ENCODE peak calls at places on chromosomes 5 and 9, in nine cellular contexts. G is cardiac muscle cell; H is stimulated activated naive CD4-positive, alpha-beta T cell; X is mammary epithelial cell; N is tibial artery; Y is NCI-H2081; K is psoas muscle; W is HuH-7.5; S is heart right ventricle. O is an unnamed sample.

GRCh38 chr9:133075925-133076324 is 14.1 kb downstream of the CEL start:
- DNase-seq in G (peak; percentile 81), H (no peak), X (peak; percentile 64), N (no peak), Y (no peak), K (no peak), W (no peak), S (no peak), O (no peak)

GRCh38 chr9:6584881-6585597 is 60.5 kb downstream of the GLDC start:
- DNase-seq in G (peak; percentile 60), H (no peak), X (no peak), N (no peak), Y (peak; percentile 4), K (no peak), W (no peak), S (no peak), O (no peak)

GRCh38 chr9:68996457-68996856 is 17.5 kb downstream of the PRKACG start:
- DNase-seq in G (no peak), H (no peak), X (no peak), N (no peak), Y (no peak), K (no peak), W (no peak), S (no peak), O (no peak)

GRCh38 chr5:87195104-87195581 is 72.5 kb upstream of the RASA1 start:
- DNase-seq in G (peak; percentile 84), H (no peak), X (peak; percentile 53), N (no peak), Y (no peak), K (no peak), W (no peak), S (no peak), O (no peak)

GRCh38 chr9:89899476-89900047 is 294.8 kb downstream of the GADD45G start:
- DNase-seq in G (no peak), H (no peak), X (no peak), N (no peak), Y (no peak), K (no peak), W (no peak), S (no peak), O (no peak)

GRCh38 chr9:91060520-91061343 is 259.1 kb downstream of the SYK start:
- DNase-seq in G (peak; percentile 97), H (no peak), X (peak; percentile 97), N (peak; percentile 62), Y (peak; percentile 60), K (no peak), W (peak; percentile 47), S (no peak), O (no peak)

GRCh38 chr9:129058965-129059795 is 21.7 kb upstream of the DOLPP1 start:
- DNase-seq in G (peak; percentile 34), H (no peak), X (no peak), N (no peak), Y (no peak), K (no peak), W (no peak), S (no peak), O (no peak)

GRCh38 chr5:80192507-80193241 is 63.2 kb downstream of the SERINC5 start:
- DNase-seq in G (peak; percentile 35), H (peak; percentile 60), X (no peak), N (no peak), Y (no peak), K (no peak), W (no peak), S (no peak), O (no peak)

GRCh38 chr9:132268725-132269352 is 85.9 kb downstream of the SETX start:
- DNase-seq in G (peak; percentile 74), H (peak; percentile 27), X (no peak), N (peak; percentile 57), Y (peak; percentile 58), K (peak; percentile 72), W (peak; percentile 52), S (peak; percentile 66), O (peak; percentile 60)

GRCh38 chr9:89740722-89741121 is 135.9 kb downstream of the GADD45G start:
- DNase-seq in G (no peak), H (no peak), X (no peak), N (no peak), Y (no peak), K (no peak), W (no peak), S (no peak), O (no peak)

GRCh38 chr5:28391277-28391676 is 1352.9 kb upstream of the CDH9 start:
- DNase-seq in G (no peak), H (no peak), X (no peak), N (no peak), Y (no peak), K (no peak), W (no peak), S (no peak), O (no peak)

GRCh38 chr9:32942755-32943460 is 58.5 kb downstream of the APTX start:
- DNase-seq in G (no peak), H (no peak), X (no peak), N (no peak), Y (no peak), K (no peak), W (no peak), S (no peak), O (no peak)

GRCh38 chr5:169100735-169101075 is 200.2 kb downstream of the SLIT3 start:
- DNase-seq in G (peak; percentile 12), H (no peak), X (peak; percentile 94), N (no peak), Y (no peak), K (no peak), W (no peak), S (no peak), O (no peak)

GRCh38 chr5:90553711-90554110 is 4.9 kb upstream of the ADGRV1 start:
- DNase-seq in G (no peak), H (no peak), X (no peak), N (no peak), Y (no peak), K (no peak), W (no peak), S (no peak), O (no peak)

GRCh38 chr9:89448381-89448780 is 49.5 kb downstream of the SEMA4D start:
- DNase-seq in G (no peak), H (no peak), X (no peak), N (no peak), Y (no peak), K (no peak), W (no peak), S (no peak), O (no peak)

GRCh38 chr5:99037668-99038067 is 108.9 kb upstream of the CHD1 start:
- DNase-seq in G (no peak), H (peak; percentile 71), X (no peak), N (no peak), Y (no peak), K (no peak), W (no peak), S (no peak), O (no peak)